ENCODE peak calls at places on chromosomes 5 and 9, in seven cellular contexts. One of them, this sample, is unnamed.

GRCh38 chr5:96509313-96509712 is 76.3 kb upstream of the PCSK1 start:
- DNase-seq in H54: no peak
- DNase-seq in stimulated activated CD4-positive, alpha-beta T cell treated with anti-CD3 and anti-CD28 coated beads, Interleukin-2, amount 100 ng/mL, for 48 hours: no peak
- DNase-seq in cerebellar cortex: no peak
- DNase-seq in non-pigmented ciliary epithelial cell: no peak
- DNase-seq in effector memory CD8-positive, alpha-beta T cell: no peak
- DNase-seq in activated CD8-positive, alpha-beta memory T cell treated with anti-CD3 and anti-CD28 coated beads for 24 hours: no peak
- DNase-seq in this sample: no peak

GRCh38 chr9:112249277-112249676 is 74.2 kb upstream of the SUSD1 start:
- DNase-seq in H54: no peak
- DNase-seq in stimulated activated CD4-positive, alpha-beta T cell treated with anti-CD3 and anti-CD28 coated beads, Interleukin-2, amount 100 ng/mL, for 48 hours: no peak
- DNase-seq in cerebellar cortex: no peak
- DNase-seq in non-pigmented ciliary epithelial cell: no peak
- DNase-seq in effector memory CD8-positive, alpha-beta T cell: no peak
- DNase-seq in activated CD8-positive, alpha-beta memory T cell treated with anti-CD3 and anti-CD28 coated beads for 24 hours: no peak
- DNase-seq in this sample: no peak

GRCh38 chr9:6757988-6758417 is 230 bp downstream of the KDM4C start:
- DNase-seq in H54: peak
- DNase-seq in stimulated activated CD4-positive, alpha-beta T cell treated with anti-CD3 and anti-CD28 coated beads, Interleukin-2, amount 100 ng/mL, for 48 hours: no peak
- DNase-seq in cerebellar cortex: no peak
- DNase-seq in non-pigmented ciliary epithelial cell: no peak
- DNase-seq in effector memory CD8-positive, alpha-beta T cell: no peak
- DNase-seq in activated CD8-positive, alpha-beta memory T cell treated with anti-CD3 and anti-CD28 coated beads for 24 hours: no peak
- DNase-seq in this sample: peak

GRCh38 chr9:126147620-126148522 is 178.8 kb upstream of the MVB12B start:
- DNase-seq in H54: no peak
- DNase-seq in stimulated activated CD4-positive, alpha-beta T cell treated with anti-CD3 and anti-CD28 coated beads, Interleukin-2, amount 100 ng/mL, for 48 hours: no peak
- DNase-seq in cerebellar cortex: no peak
- DNase-seq in non-pigmented ciliary epithelial cell: no peak
- DNase-seq in effector memory CD8-positive, alpha-beta T cell: no peak
- DNase-seq in activated CD8-positive, alpha-beta memory T cell treated with anti-CD3 and anti-CD28 coated beads for 24 hours: peak
- DNase-seq in this sample: no peak

GRCh38 chr5:73256462-73257260 is 83.7 kb downstream of the TMEM174 start:
- DNase-seq in H54: no peak
- DNase-seq in stimulated activated CD4-positive, alpha-beta T cell treated with anti-CD3 and anti-CD28 coated beads, Interleukin-2, amount 100 ng/mL, for 48 hours: no peak
- DNase-seq in cerebellar cortex: no peak
- DNase-seq in non-pigmented ciliary epithelial cell: no peak
- DNase-seq in effector memory CD8-positive, alpha-beta T cell: no peak
- DNase-seq in activated CD8-positive, alpha-beta memory T cell treated with anti-CD3 and anti-CD28 coated beads for 24 hours: no peak
- DNase-seq in this sample: no peak

GRCh38 chr5:142597546-142598337 is 88.1 kb downstream of the FGF1 start:
- DNase-seq in H54: peak
- DNase-seq in stimulated activated CD4-positive, alpha-beta T cell treated with anti-CD3 and anti-CD28 coated beads, Interleukin-2, amount 100 ng/mL, for 48 hours: no peak
- DNase-seq in cerebellar cortex: no peak
- DNase-seq in non-pigmented ciliary epithelial cell: peak
- DNase-seq in effector memory CD8-positive, alpha-beta T cell: no peak
- DNase-seq in activated CD8-positive, alpha-beta memory T cell treated with anti-CD3 and anti-CD28 coated beads for 24 hours: no peak
- DNase-seq in this sample: peak

GRCh38 chr5:135156337-135156714 is 122.3 kb upstream of the PITX1 start:
- DNase-seq in H54: no peak
- DNase-seq in stimulated activated CD4-positive, alpha-beta T cell treated with anti-CD3 and anti-CD28 coated beads, Interleukin-2, amount 100 ng/mL, for 48 hours: no peak
- DNase-seq in cerebellar cortex: peak
- DNase-seq in non-pigmented ciliary epithelial cell: no peak
- DNase-seq in effector memory CD8-positive, alpha-beta T cell: no peak
- DNase-seq in activated CD8-positive, alpha-beta memory T cell treated with anti-CD3 and anti-CD28 coated beads for 24 hours: peak
- DNase-seq in this sample: no peak

GRCh38 chr9:98906273-98907040 is 37.2 kb upstream of the COL15A1 start:
- DNase-seq in H54: no peak
- DNase-seq in stimulated activated CD4-positive, alpha-beta T cell treated with anti-CD3 and anti-CD28 coated beads, Interleukin-2, amount 100 ng/mL, for 48 hours: no peak
- DNase-seq in cerebellar cortex: no peak
- DNase-seq in non-pigmented ciliary epithelial cell: no peak
- DNase-seq in effector memory CD8-positive, alpha-beta T cell: no peak
- DNase-seq in activated CD8-positive, alpha-beta memory T cell treated with anti-CD3 and anti-CD28 coated beads for 24 hours: no peak
- DNase-seq in this sample: no peak

GRCh38 chr9:98432134-98432533 is 176.7 kb upstream of the TBC1D2 start:
- DNase-seq in H54: no peak
- DNase-seq in stimulated activated CD4-positive, alpha-beta T cell treated with anti-CD3 and anti-CD28 coated beads, Interleukin-2, amount 100 ng/mL, for 48 hours: no peak
- DNase-seq in cerebellar cortex: no peak
- DNase-seq in non-pigmented ciliary epithelial cell: no peak
- DNase-seq in effector memory CD8-positive, alpha-beta T cell: no peak
- DNase-seq in activated CD8-positive, alpha-beta memory T cell treated with anti-CD3 and anti-CD28 coated beads for 24 hours: no peak
- DNase-seq in this sample: no peak

GRCh38 chr9:124652203-124652992 is 118.7 kb downstream of the NR6A1 start:
- DNase-seq in H54: peak
- DNase-seq in stimulated activated CD4-positive, alpha-beta T cell treated with anti-CD3 and anti-CD28 coated beads, Interleukin-2, amount 100 ng/mL, for 48 hours: no peak
- DNase-seq in cerebellar cortex: peak
- DNase-seq in non-pigmented ciliary epithelial cell: peak
- DNase-seq in effector memory CD8-positive, alpha-beta T cell: no peak
- DNase-seq in activated CD8-positive, alpha-beta memory T cell treated with anti-CD3 and anti-CD28 coated beads for 24 hours: no peak
- DNase-seq in this sample: peak

GRCh38 chr9:123569343-123569694 is 213.3 kb downstream of the CRB2 start:
- DNase-seq in H54: no peak
- DNase-seq in stimulated activated CD4-positive, alpha-beta T cell treated with anti-CD3 and anti-CD28 coated beads, Interleukin-2, amount 100 ng/mL, for 48 hours: no peak
- DNase-seq in cerebellar cortex: no peak
- DNase-seq in non-pigmented ciliary epithelial cell: no peak
- DNase-seq in effector memory CD8-positive, alpha-beta T cell: no peak
- DNase-seq in activated CD8-positive, alpha-beta memory T cell treated with anti-CD3 and anti-CD28 coated beads for 24 hours: no peak
- DNase-seq in this sample: no peak

GRCh38 chr5:33361781-33362180 is 79.0 kb upstream of the TARS1 start:
- DNase-seq in H54: no peak
- DNase-seq in stimulated activated CD4-positive, alpha-beta T cell treated with anti-CD3 and anti-CD28 coated beads, Interleukin-2, amount 100 ng/mL, for 48 hours: no peak
- DNase-seq in cerebellar cortex: no peak
- DNase-seq in non-pigmented ciliary epithelial cell: no peak
- DNase-seq in effector memory CD8-positive, alpha-beta T cell: no peak
- DNase-seq in activated CD8-positive, alpha-beta memory T cell treated with anti-CD3 and anti-CD28 coated beads for 24 hours: no peak
- DNase-seq in this sample: no peak

GRCh38 chr5:148014276-148014675 is 49.5 kb upstream of the SPINK5 start:
- DNase-seq in H54: no peak
- DNase-seq in stimulated activated CD4-positive, alpha-beta T cell treated with anti-CD3 and anti-CD28 coated beads, Interleukin-2, amount 100 ng/mL, for 48 hours: no peak
- DNase-seq in cerebellar cortex: no peak
- DNase-seq in non-pigmented ciliary epithelial cell: no peak
- DNase-seq in effector memory CD8-positive, alpha-beta T cell: no peak
- DNase-seq in activated CD8-positive, alpha-beta memory T cell treated with anti-CD3 and anti-CD28 coated beads for 24 hours: no peak
- DNase-seq in this sample: no peak

GRCh38 chr5:127650022-127650421 is 1.1 kb downstream of the CTXN3 start:
- DNase-seq in H54: no peak
- DNase-seq in stimulated activated CD4-positive, alpha-beta T cell treated with anti-CD3 and anti-CD28 coated beads, Interleukin-2, amount 100 ng/mL, for 48 hours: no peak
- DNase-seq in cerebellar cortex: no peak
- DNase-seq in non-pigmented ciliary epithelial cell: no peak
- DNase-seq in effector memory CD8-positive, alpha-beta T cell: no peak
- DNase-seq in activated CD8-positive, alpha-beta memory T cell treated with anti-CD3 and anti-CD28 coated beads for 24 hours: no peak
- DNase-seq in this sample: no peak

GRCh38 chr5:179176166-179176565 is 116.0 kb downstream of the ZNF354C start:
- DNase-seq in H54: no peak
- DNase-seq in stimulated activated CD4-positive, alpha-beta T cell treated with anti-CD3 and anti-CD28 coated beads, Interleukin-2, amount 100 ng/mL, for 48 hours: no peak
- DNase-seq in cerebellar cortex: no peak
- DNase-seq in non-pigmented ciliary epithelial cell: no peak
- DNase-seq in effector memory CD8-positive, alpha-beta T cell: no peak
- DNase-seq in activated CD8-positive, alpha-beta memory T cell treated with anti-CD3 and anti-CD28 coated beads for 24 hours: no peak
- DNase-seq in this sample: no peak

GRCh38 chr5:66864240-66864884 is 268.2 kb downstream of the MAST4 start:
- DNase-seq in H54: no peak
- DNase-seq in stimulated activated CD4-positive, alpha-beta T cell treated with anti-CD3 and anti-CD28 coated beads, Interleukin-2, amount 100 ng/mL, for 48 hours: peak
- DNase-seq in cerebellar cortex: no peak
- DNase-seq in non-pigmented ciliary epithelial cell: peak
- DNase-seq in effector memory CD8-positive, alpha-beta T cell: peak
- DNase-seq in activated CD8-positive, alpha-beta memory T cell treated with anti-CD3 and anti-CD28 coated beads for 24 hours: no peak
- DNase-seq in this sample: peak

GRCh38 chr5:145076040-145076439 is 759.1 kb downstream of the PRELID2 start:
- DNase-seq in H54: no peak
- DNase-seq in stimulated activated CD4-positive, alpha-beta T cell treated with anti-CD3 and anti-CD28 coated beads, Interleukin-2, amount 100 ng/mL, for 48 hours: no peak
- DNase-seq in cerebellar cortex: no peak
- DNase-seq in non-pigmented ciliary epithelial cell: no peak
- DNase-seq in effector memory CD8-positive, alpha-beta T cell: no peak
- DNase-seq in activated CD8-positive, alpha-beta memory T cell treated with anti-CD3 and anti-CD28 coated beads for 24 hours: no peak
- DNase-seq in this sample: no peak

GRCh38 chr5:119926301-119926700 is 296.9 kb downstream of the FAM170A start:
- DNase-seq in H54: no peak
- DNase-seq in stimulated activated CD4-positive, alpha-beta T cell treated with anti-CD3 and anti-CD28 coated beads, Interleukin-2, amount 100 ng/mL, for 48 hours: no peak
- DNase-seq in cerebellar cortex: no peak
- DNase-seq in non-pigmented ciliary epithelial cell: no peak
- DNase-seq in effector memory CD8-positive, alpha-beta T cell: no peak
- DNase-seq in activated CD8-positive, alpha-beta memory T cell treated with anti-CD3 and anti-CD28 coated beads for 24 hours: no peak
- DNase-seq in this sample: no peak

GRCh38 chr5:57195060-57195459 is 21.2 kb downstream of the GPBP1 start:
- DNase-seq in H54: no peak
- DNase-seq in stimulated activated CD4-positive, alpha-beta T cell treated with anti-CD3 and anti-CD28 coated beads, Interleukin-2, amount 100 ng/mL, for 48 hours: no peak
- DNase-seq in cerebellar cortex: no peak
- DNase-seq in non-pigmented ciliary epithelial cell: no peak
- DNase-seq in effector memory CD8-positive, alpha-beta T cell: no peak
- DNase-seq in activated CD8-positive, alpha-beta memory T cell treated with anti-CD3 and anti-CD28 coated beads for 24 hours: no peak
- DNase-seq in this sample: no peak

GRCh38 chr9:76564300-76564699 is 105.3 kb downstream of the GCNT1 start:
- DNase-seq in H54: no peak
- DNase-seq in stimulated activated CD4-positive, alpha-beta T cell treated with anti-CD3 and anti-CD28 coated beads, Interleukin-2, amount 100 ng/mL, for 48 hours: no peak
- DNase-seq in cerebellar cortex: no peak
- DNase-seq in non-pigmented ciliary epithelial cell: no peak
- DNase-seq in effector memory CD8-positive, alpha-beta T cell: no peak
- DNase-seq in activated CD8-positive, alpha-beta memory T cell treated with anti-CD3 and anti-CD28 coated beads for 24 hours: no peak
- DNase-seq in this sample: no peak

GRCh38 chr5:151811593-151812321 is 40.0 kb downstream of the G3BP1 start:
- DNase-seq in H54: no peak
- DNase-seq in stimulated activated CD4-positive, alpha-beta T cell treated with anti-CD3 and anti-CD28 coated beads, Interleukin-2, amount 100 ng/mL, for 48 hours: no peak
- DNase-seq in cerebellar cortex: peak
- DNase-seq in non-pigmented ciliary epithelial cell: no peak
- DNase-seq in effector memory CD8-positive, alpha-beta T cell: no peak
- DNase-seq in activated CD8-positive, alpha-beta memory T cell treated with anti-CD3 and anti-CD28 coated beads for 24 hours: no peak
- DNase-seq in this sample: no peak

GRCh38 chr5:113179156-113179555 is 202.6 kb downstream of the DCP2 start:
- DNase-seq in H54: no peak
- DNase-seq in stimulated activated CD4-positive, alpha-beta T cell treated with anti-CD3 and anti-CD28 coated beads, Interleukin-2, amount 100 ng/mL, for 48 hours: no peak
- DNase-seq in cerebellar cortex: no peak
- DNase-seq in non-pigmented ciliary epithelial cell: no peak
- DNase-seq in effector memory CD8-positive, alpha-beta T cell: no peak
- DNase-seq in activated CD8-positive, alpha-beta memory T cell treated with anti-CD3 and anti-CD28 coated beads for 24 hours: no peak
- DNase-seq in this sample: no peak

GRCh38 chr5:179549973-179550510 is 312 bp upstream of the RUFY1 start:
- DNase-seq in H54: no peak
- DNase-seq in stimulated activated CD4-positive, alpha-beta T cell treated with anti-CD3 and anti-CD28 coated beads, Interleukin-2, amount 100 ng/mL, for 48 hours: no peak
- DNase-seq in cerebellar cortex: peak
- DNase-seq in non-pigmented ciliary epithelial cell: no peak
- DNase-seq in effector memory CD8-positive, alpha-beta T cell: no peak
- DNase-seq in activated CD8-positive, alpha-beta memory T cell treated with anti-CD3 and anti-CD28 coated beads for 24 hours: no peak
- DNase-seq in this sample: peak

GRCh38 chr5:36177154-36177553 is 25.2 kb downstream of the SKP2 start:
- DNase-seq in H54: no peak
- DNase-seq in stimulated activated CD4-positive, alpha-beta T cell treated with anti-CD3 and anti-CD28 coated beads, Interleukin-2, amount 100 ng/mL, for 48 hours: no peak
- DNase-seq in cerebellar cortex: no peak
- DNase-seq in non-pigmented ciliary epithelial cell: no peak
- DNase-seq in effector memory CD8-positive, alpha-beta T cell: no peak
- DNase-seq in activated CD8-positive, alpha-beta memory T cell treated with anti-CD3 and anti-CD28 coated beads for 24 hours: no peak
- DNase-seq in this sample: no peak

GRCh38 chr9:90942555-90942954 is 140.9 kb downstream of the SYK start:
- DNase-seq in H54: no peak
- DNase-seq in stimulated activated CD4-positive, alpha-beta T cell treated with anti-CD3 and anti-CD28 coated beads, Interleukin-2, amount 100 ng/mL, for 48 hours: no peak
- DNase-seq in cerebellar cortex: no peak
- DNase-seq in non-pigmented ciliary epithelial cell: no peak
- DNase-seq in effector memory CD8-positive, alpha-beta T cell: no peak
- DNase-seq in activated CD8-positive, alpha-beta memory T cell treated with anti-CD3 and anti-CD28 coated beads for 24 hours: no peak
- DNase-seq in this sample: no peak